ENCODE peak calls at places on chromosome 16, in five cellular contexts. One of them, this sample, is unnamed.

GRCh38 chr16:12833939-12834338 is 30.3 kb upstream of the CPPED1 start:
- DNase-seq in GM06990: no peak
- DNase-seq in glutamatergic neuron: peak; percentile 54
- DNase-seq in BE2C: peak; percentile 43
- DNase-seq in H1: peak; percentile 19
- DNase-seq in this sample: no peak

GRCh38 chr16:49725651-49726050 is 130.3 kb downstream of the ZNF423 start:
- DNase-seq in GM06990: no peak
- DNase-seq in glutamatergic neuron: no peak
- DNase-seq in BE2C: no peak
- DNase-seq in H1: no peak
- DNase-seq in this sample: no peak

GRCh38 chr16:84839956-84840355 is 20.2 kb downstream of the CRISPLD2 start:
- DNase-seq in GM06990: no peak
- DNase-seq in glutamatergic neuron: no peak
- DNase-seq in BE2C: no peak
- DNase-seq in H1: no peak
- DNase-seq in this sample: no peak

GRCh38 chr16:76668207-76668725 is 391.1 kb downstream of the CNTNAP4 start:
- DNase-seq in GM06990: no peak
- DNase-seq in glutamatergic neuron: peak; percentile 55
- DNase-seq in BE2C: peak; percentile 39
- DNase-seq in H1: no peak
- DNase-seq in this sample: no peak

GRCh38 chr16:80174416-80174815 is 366.4 kb upstream of the DYNLRB2 start:
- DNase-seq in GM06990: no peak
- DNase-seq in glutamatergic neuron: no peak
- DNase-seq in BE2C: no peak
- DNase-seq in H1: no peak
- DNase-seq in this sample: no peak

GRCh38 chr16:72978212-72978611 is 69.7 kb downstream of the ZFHX3 start:
- DNase-seq in GM06990: no peak
- DNase-seq in glutamatergic neuron: no peak
- DNase-seq in BE2C: no peak
- DNase-seq in H1: no peak
- DNase-seq in this sample: no peak

GRCh38 chr16:23496826-23497542 is 13.3 kb downstream of the GGA2 start:
- DNase-seq in GM06990: no peak
- DNase-seq in glutamatergic neuron: no peak
- DNase-seq in BE2C: no peak
- DNase-seq in H1: no peak
- DNase-seq in this sample: no peak

GRCh38 chr16:48811478-48811877 is 201.5 kb upstream of the N4BP1 start:
- DNase-seq in GM06990: no peak
- DNase-seq in glutamatergic neuron: peak; percentile 27
- DNase-seq in BE2C: no peak
- DNase-seq in H1: no peak
- DNase-seq in this sample: no peak

GRCh38 chr16:89746043-89746442 is 24.7 kb downstream of the ZNF276 start:
- DNase-seq in GM06990: no peak
- DNase-seq in glutamatergic neuron: peak; percentile 31
- DNase-seq in BE2C: no peak
- DNase-seq in H1: no peak
- DNase-seq in this sample: no peak

GRCh38 chr16:64440421-64440831 is 681.4 kb downstream of the CDH11 start:
- DNase-seq in GM06990: no peak
- DNase-seq in glutamatergic neuron: no peak
- DNase-seq in BE2C: no peak
- DNase-seq in H1: no peak
- DNase-seq in this sample: no peak

GRCh38 chr16:81645303-81645702 is 133.8 kb upstream of the PLCG2 start:
- DNase-seq in GM06990: no peak
- DNase-seq in glutamatergic neuron: no peak
- DNase-seq in BE2C: peak; percentile 73
- DNase-seq in H1: no peak
- DNase-seq in this sample: no peak

DNA sequence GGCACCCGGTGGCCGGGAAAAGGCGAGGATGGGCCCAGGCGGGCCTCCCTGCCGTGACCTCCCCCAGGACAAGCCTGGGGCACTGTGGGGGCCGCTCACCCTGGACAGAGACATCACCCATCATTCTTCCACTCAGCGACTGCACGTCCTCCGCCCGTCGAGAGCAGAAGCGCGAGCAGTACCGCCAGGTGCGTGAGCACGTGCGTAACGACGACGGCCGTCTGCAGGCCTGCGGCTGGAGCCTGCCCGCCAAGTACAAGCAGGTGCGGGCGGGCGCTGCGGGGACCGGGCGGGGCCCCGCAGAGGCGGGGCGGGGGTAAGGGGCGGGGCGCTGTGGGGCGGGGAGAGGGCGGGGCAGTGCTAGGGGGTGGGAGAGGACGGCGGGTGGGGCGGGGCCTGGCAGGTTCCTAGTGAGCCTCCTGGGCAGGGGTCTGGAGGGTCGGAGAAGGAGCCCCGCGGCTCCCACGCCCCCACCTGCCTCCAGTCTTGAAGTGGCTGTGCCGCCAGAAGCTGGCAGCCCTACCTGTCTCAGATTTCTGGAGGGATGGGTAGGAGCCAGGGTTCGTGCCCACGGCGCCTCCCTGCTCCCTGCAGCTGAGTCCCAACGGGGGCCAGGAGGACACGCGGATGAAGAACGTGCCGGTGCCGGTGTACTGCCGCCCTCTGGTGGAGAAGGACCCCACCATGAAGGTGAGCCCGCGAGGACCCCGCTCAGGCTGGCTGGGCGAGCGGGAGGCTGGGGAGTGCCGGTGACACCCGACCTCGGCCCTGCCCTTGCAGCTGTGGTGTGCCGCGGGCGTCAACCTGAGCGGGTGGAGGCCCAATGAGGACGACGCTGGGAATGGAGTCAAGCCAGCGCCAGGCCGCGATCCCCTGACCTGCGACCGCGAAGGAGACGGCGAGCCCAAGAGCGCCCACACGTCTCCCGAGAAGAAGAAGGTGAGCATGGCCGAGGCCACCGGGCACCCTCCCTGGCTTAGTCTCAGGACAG is 7.5 kb downstream of the NME3 start:
- DNase-seq in GM06990: no peak
- DNase-seq in glutamatergic neuron: peak; percentile 88
- DNase-seq in BE2C: peak; percentile 70
- DNase-seq in H1: peak; percentile 59
- DNase-seq in this sample: no peak
- TF ChIP-seq CTCF in GM06990: peak; percentile 22
- TF ChIP-seq CTCF in glutamatergic neuron: peak; percentile 64
- TF ChIP-seq CTCF in BE2C: peak; percentile 46
- TF ChIP-seq CTCF in H1: peak; percentile 82
- TF ChIP-seq CTCF in this sample: no peak

DNA sequence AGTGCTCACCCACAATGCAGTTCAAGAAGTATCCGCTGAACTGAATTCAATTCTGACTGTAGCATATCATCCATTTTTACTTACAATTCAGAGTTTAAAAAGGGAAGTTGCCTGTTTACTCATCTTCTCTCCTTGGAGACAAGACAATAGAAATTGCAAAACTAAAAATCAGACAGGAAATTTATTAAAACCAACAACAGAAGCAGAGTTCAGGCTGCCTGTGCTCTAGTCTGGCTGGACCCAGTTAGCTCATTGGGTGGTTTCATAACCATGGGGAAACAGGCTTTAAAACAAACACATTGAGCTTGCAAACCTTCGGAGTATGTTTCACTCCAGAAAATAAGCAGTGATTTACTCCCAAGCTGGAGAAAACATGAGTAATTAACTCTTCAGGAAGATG is 321.4 kb downstream of the GRIN2A start:
- DNase-seq in GM06990: no peak
- DNase-seq in glutamatergic neuron: no peak
- DNase-seq in BE2C: no peak
- DNase-seq in H1: no peak
- DNase-seq in this sample: no peak
- TF ChIP-seq CTCF in GM06990: no peak
- TF ChIP-seq CTCF in glutamatergic neuron: no peak
- TF ChIP-seq CTCF in BE2C: no peak
- TF ChIP-seq CTCF in H1: no peak
- TF ChIP-seq CTCF in this sample: no peak

DNA sequence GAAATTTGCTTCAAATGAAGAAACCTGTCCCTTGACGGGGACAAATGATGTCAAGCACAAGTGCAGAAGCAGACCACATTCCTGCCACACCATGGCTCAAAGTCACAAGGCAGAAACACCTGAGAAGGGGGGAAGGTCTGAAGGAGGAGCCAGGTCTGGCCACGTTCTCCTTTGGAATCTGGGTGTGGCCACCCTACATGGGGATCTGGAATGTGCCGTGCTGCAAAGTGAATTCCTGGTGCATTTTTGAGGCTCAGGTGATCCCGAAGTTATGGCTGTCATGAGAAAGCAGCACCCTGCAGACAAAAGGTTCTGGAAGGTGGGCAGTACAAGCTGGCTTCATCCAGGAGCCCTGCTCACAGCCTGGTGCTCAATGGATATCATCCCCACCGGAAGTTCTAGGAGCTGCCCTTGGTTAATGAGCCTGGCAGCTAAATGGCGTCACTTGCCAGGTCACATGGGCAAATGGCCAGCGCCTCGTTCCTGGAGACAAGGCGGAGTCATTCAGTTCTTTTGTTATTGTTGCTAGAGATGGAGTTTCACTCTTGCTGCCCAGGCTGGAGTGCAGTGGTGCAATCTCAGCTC is 20.1 kb upstream of the ADCY9 start:
- DNase-seq in GM06990: no peak
- DNase-seq in glutamatergic neuron: no peak
- DNase-seq in BE2C: no peak
- DNase-seq in H1: no peak
- DNase-seq in this sample: no peak
- TF ChIP-seq CTCF in GM06990: no peak
- TF ChIP-seq CTCF in glutamatergic neuron: no peak
- TF ChIP-seq CTCF in BE2C: no peak
- TF ChIP-seq CTCF in H1: peak; percentile 7
- TF ChIP-seq CTCF in this sample: no peak

GRCh38 chr16:1557576-1557975 is 24.1 kb downstream of the TMEM204 start:
- DNase-seq in GM06990: no peak
- DNase-seq in glutamatergic neuron: no peak
- DNase-seq in BE2C: no peak
- DNase-seq in H1: no peak
- DNase-seq in this sample: no peak

GRCh38 chr16:1553976-1554825 is 20.7 kb downstream of the TMEM204 start:
- DNase-seq in GM06990: no peak
- DNase-seq in glutamatergic neuron: no peak
- DNase-seq in BE2C: peak; percentile 1
- DNase-seq in H1: no peak
- DNase-seq in this sample: no peak

GRCh38 chr16:1554826-1555445 is 21.5 kb downstream of the TMEM204 start:
- DNase-seq in GM06990: no peak
- DNase-seq in glutamatergic neuron: no peak
- DNase-seq in BE2C: peak; percentile 3
- DNase-seq in H1: no peak
- DNase-seq in this sample: no peak

GRCh38 chr16:1557074-1557473 is 23.6 kb downstream of the TMEM204 start:
- DNase-seq in GM06990: no peak
- DNase-seq in glutamatergic neuron: no peak
- DNase-seq in BE2C: peak; percentile 1
- DNase-seq in H1: no peak
- DNase-seq in this sample: no peak

GRCh38 chr16:1556254-1556653 is 22.8 kb downstream of the TMEM204 start:
- DNase-seq in GM06990: no peak
- DNase-seq in glutamatergic neuron: no peak
- DNase-seq in BE2C: no peak
- DNase-seq in H1: no peak
- DNase-seq in this sample: no peak
- TF ChIP-seq CTCF in GM06990: no peak
- TF ChIP-seq CTCF in glutamatergic neuron: no peak
- TF ChIP-seq CTCF in BE2C: no peak
- TF ChIP-seq CTCF in H1: no peak
- TF ChIP-seq CTCF in this sample: no peak

This sample was measured in activated B cell treated with CpG ODN at 0.5 μM for 24 hours.